ENCODE peak calls at places on chromosomes 4 and X, in ten cellular contexts. One of them, this sample, is unnamed.

GRCh38 chrX:107729558-107730297 is 45.9 kb downstream of the TSC22D3 start:
- DNase-seq in lower leg skin: no peak
- DNase-seq in mucosa of descending colon: no peak
- DNase-seq in foreskin keratinocyte: no peak
- DNase-seq in psoas muscle: peak
- DNase-seq in IMR-90: no peak
- DNase-seq in heart right ventricle: peak
- DNase-seq in progenitor cell of endocrine pancreas: no peak
- DNase-seq in choroid plexus epithelial cell: peak
- DNase-seq in ovary: peak
- DNase-seq in this sample: no peak

GRCh38 chr4:76856183-76856969 is 41.6 kb downstream of the SOWAHB start:
- DNase-seq in lower leg skin: no peak
- DNase-seq in mucosa of descending colon: peak
- DNase-seq in foreskin keratinocyte: no peak
- DNase-seq in psoas muscle: no peak
- DNase-seq in IMR-90: peak
- DNase-seq in heart right ventricle: no peak
- DNase-seq in progenitor cell of endocrine pancreas: no peak
- DNase-seq in choroid plexus epithelial cell: peak
- DNase-seq in ovary: no peak
- DNase-seq in this sample: peak

GRCh38 chr4:78512357-78512920 is 39.1 kb upstream of the ANXA3 start:
- DNase-seq in lower leg skin: no peak
- DNase-seq in mucosa of descending colon: peak
- DNase-seq in foreskin keratinocyte: no peak
- DNase-seq in psoas muscle: no peak
- DNase-seq in IMR-90: peak
- DNase-seq in heart right ventricle: no peak
- DNase-seq in progenitor cell of endocrine pancreas: no peak
- DNase-seq in choroid plexus epithelial cell: peak
- DNase-seq in ovary: no peak
- DNase-seq in this sample: peak

GRCh38 chr4:5040839-5041238 is 10.4 kb upstream of the STK32B start:
- DNase-seq in lower leg skin: no peak
- DNase-seq in mucosa of descending colon: no peak
- DNase-seq in foreskin keratinocyte: no peak
- DNase-seq in psoas muscle: no peak
- DNase-seq in IMR-90: no peak
- DNase-seq in heart right ventricle: no peak
- DNase-seq in progenitor cell of endocrine pancreas: no peak
- DNase-seq in choroid plexus epithelial cell: no peak
- DNase-seq in ovary: no peak
- DNase-seq in this sample: no peak

GRCh38 chrX:76279007-76279406 is 106.1 kb downstream of the PBDC1 start:
- DNase-seq in lower leg skin: peak
- DNase-seq in mucosa of descending colon: no peak
- DNase-seq in foreskin keratinocyte: peak
- DNase-seq in psoas muscle: no peak
- DNase-seq in IMR-90: peak
- DNase-seq in heart right ventricle: no peak
- DNase-seq in progenitor cell of endocrine pancreas: no peak
- DNase-seq in choroid plexus epithelial cell: peak
- DNase-seq in ovary: peak
- DNase-seq in this sample: peak

GRCh38 chr4:175394213-175394612 is 417.9 kb downstream of the GPM6A start:
- DNase-seq in lower leg skin: no peak
- DNase-seq in mucosa of descending colon: no peak
- DNase-seq in foreskin keratinocyte: no peak
- DNase-seq in psoas muscle: no peak
- DNase-seq in IMR-90: no peak
- DNase-seq in heart right ventricle: no peak
- DNase-seq in progenitor cell of endocrine pancreas: no peak
- DNase-seq in choroid plexus epithelial cell: no peak
- DNase-seq in ovary: no peak
- DNase-seq in this sample: no peak

GRCh38 chr4:139628184-139629012 is 37.2 kb upstream of the MGST2 start:
- DNase-seq in lower leg skin: no peak
- DNase-seq in mucosa of descending colon: no peak
- DNase-seq in foreskin keratinocyte: no peak
- DNase-seq in psoas muscle: no peak
- DNase-seq in IMR-90: no peak
- DNase-seq in heart right ventricle: no peak
- DNase-seq in progenitor cell of endocrine pancreas: no peak
- DNase-seq in choroid plexus epithelial cell: no peak
- DNase-seq in ovary: no peak
- DNase-seq in this sample: no peak

GRCh38 chr4:148214529-148215166 is 227.6 kb downstream of the NR3C2 start:
- DNase-seq in lower leg skin: peak
- DNase-seq in mucosa of descending colon: no peak
- DNase-seq in foreskin keratinocyte: peak
- DNase-seq in psoas muscle: peak
- DNase-seq in IMR-90: peak
- DNase-seq in heart right ventricle: peak
- DNase-seq in progenitor cell of endocrine pancreas: no peak
- DNase-seq in choroid plexus epithelial cell: no peak
- DNase-seq in ovary: peak
- DNase-seq in this sample: peak

GRCh38 chr4:78642934-78643333 is 91.4 kb downstream of the ANXA3 start:
- DNase-seq in lower leg skin: no peak
- DNase-seq in mucosa of descending colon: no peak
- DNase-seq in foreskin keratinocyte: no peak
- DNase-seq in psoas muscle: no peak
- DNase-seq in IMR-90: no peak
- DNase-seq in heart right ventricle: no peak
- DNase-seq in progenitor cell of endocrine pancreas: no peak
- DNase-seq in choroid plexus epithelial cell: no peak
- DNase-seq in ovary: no peak
- DNase-seq in this sample: no peak

GRCh38 chrX:34654939-34655338 is 2.1 kb downstream of the TMEM47 start:
- DNase-seq in lower leg skin: no peak
- DNase-seq in mucosa of descending colon: no peak
- DNase-seq in foreskin keratinocyte: no peak
- DNase-seq in psoas muscle: no peak
- DNase-seq in IMR-90: no peak
- DNase-seq in heart right ventricle: no peak
- DNase-seq in progenitor cell of endocrine pancreas: no peak
- DNase-seq in choroid plexus epithelial cell: peak
- DNase-seq in ovary: no peak
- DNase-seq in this sample: peak

GRCh38 chrX:50723006-50723405 is 91.0 kb downstream of the SHROOM4 start:
- DNase-seq in lower leg skin: no peak
- DNase-seq in mucosa of descending colon: no peak
- DNase-seq in foreskin keratinocyte: peak
- DNase-seq in psoas muscle: no peak
- DNase-seq in IMR-90: no peak
- DNase-seq in heart right ventricle: no peak
- DNase-seq in progenitor cell of endocrine pancreas: no peak
- DNase-seq in choroid plexus epithelial cell: peak
- DNase-seq in ovary: no peak
- DNase-seq in this sample: no peak

GRCh38 chrX:119758682-119759332 is 419 bp downstream of the SOWAHD start:
- DNase-seq in lower leg skin: no peak
- DNase-seq in mucosa of descending colon: peak
- DNase-seq in foreskin keratinocyte: peak
- DNase-seq in psoas muscle: peak
- DNase-seq in IMR-90: no peak
- DNase-seq in heart right ventricle: peak
- DNase-seq in progenitor cell of endocrine pancreas: peak
- DNase-seq in choroid plexus epithelial cell: no peak
- DNase-seq in ovary: peak
- DNase-seq in this sample: no peak

GRCh38 chrX:10900585-10901289 is 210.4 kb upstream of the HCCS start:
- DNase-seq in lower leg skin: no peak
- DNase-seq in mucosa of descending colon: no peak
- DNase-seq in foreskin keratinocyte: peak
- DNase-seq in psoas muscle: no peak
- DNase-seq in IMR-90: peak
- DNase-seq in heart right ventricle: no peak
- DNase-seq in progenitor cell of endocrine pancreas: no peak
- DNase-seq in choroid plexus epithelial cell: peak
- DNase-seq in ovary: no peak
- DNase-seq in this sample: peak

GRCh38 chrX:124818764-124819163 is 472.4 kb downstream of the SH2D1A start:
- DNase-seq in lower leg skin: no peak
- DNase-seq in mucosa of descending colon: no peak
- DNase-seq in foreskin keratinocyte: no peak
- DNase-seq in psoas muscle: no peak
- DNase-seq in IMR-90: no peak
- DNase-seq in heart right ventricle: no peak
- DNase-seq in progenitor cell of endocrine pancreas: no peak
- DNase-seq in choroid plexus epithelial cell: no peak
- DNase-seq in ovary: no peak
- DNase-seq in this sample: no peak

GRCh38 chrX:30275498-30275897 is 28.6 kb downstream of the MAGEB1 start:
- DNase-seq in lower leg skin: no peak
- DNase-seq in mucosa of descending colon: no peak
- DNase-seq in foreskin keratinocyte: no peak
- DNase-seq in psoas muscle: no peak
- DNase-seq in IMR-90: peak
- DNase-seq in heart right ventricle: no peak
- DNase-seq in progenitor cell of endocrine pancreas: no peak
- DNase-seq in choroid plexus epithelial cell: peak
- DNase-seq in ovary: no peak
- DNase-seq in this sample: peak
- TF ChIP-seq CTCF in lower leg skin: no peak
- TF ChIP-seq CTCF in mucosa of descending colon: no peak
- TF ChIP-seq CTCF in foreskin keratinocyte: peak
- TF ChIP-seq CTCF in psoas muscle: peak
- TF ChIP-seq CTCF in IMR-90: peak
- TF ChIP-seq CTCF in heart right ventricle: peak
- TF ChIP-seq CTCF in progenitor cell of endocrine pancreas: peak
- TF ChIP-seq CTCF in choroid plexus epithelial cell: peak
- TF ChIP-seq CTCF in ovary: no peak
- TF ChIP-seq CTCF in this sample: peak

DNA sequence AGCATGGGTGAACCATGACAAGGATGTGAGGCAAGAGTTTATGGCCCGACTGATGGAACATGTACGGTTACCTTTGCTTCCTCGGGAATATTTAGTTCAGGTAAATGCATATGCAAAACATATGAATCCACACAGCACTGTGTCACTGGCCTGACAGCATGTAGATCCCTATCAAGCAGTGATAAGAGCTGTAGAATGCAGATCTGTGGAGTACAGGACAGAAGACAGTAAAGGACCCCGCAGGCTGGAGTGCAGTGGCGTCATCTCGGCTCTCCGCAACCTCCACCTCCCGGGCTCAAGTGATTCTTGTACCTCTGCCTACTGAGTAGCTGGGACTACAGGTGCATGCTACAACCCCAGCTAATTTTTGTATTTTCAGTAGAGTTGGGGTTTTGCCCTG is 29.8 kb upstream of the MSMO1 start:
- DNase-seq in lower leg skin: no peak
- DNase-seq in mucosa of descending colon: no peak
- DNase-seq in foreskin keratinocyte: no peak
- DNase-seq in psoas muscle: no peak
- DNase-seq in IMR-90: no peak
- DNase-seq in heart right ventricle: no peak
- DNase-seq in progenitor cell of endocrine pancreas: no peak
- DNase-seq in choroid plexus epithelial cell: no peak
- DNase-seq in ovary: no peak
- DNase-seq in this sample: no peak
- TF ChIP-seq CTCF in lower leg skin: no peak
- TF ChIP-seq CTCF in mucosa of descending colon: no peak
- TF ChIP-seq CTCF in foreskin keratinocyte: no peak
- TF ChIP-seq CTCF in psoas muscle: no peak
- TF ChIP-seq CTCF in IMR-90: no peak
- TF ChIP-seq CTCF in heart right ventricle: no peak
- TF ChIP-seq CTCF in progenitor cell of endocrine pancreas: no peak
- TF ChIP-seq CTCF in choroid plexus epithelial cell: no peak
- TF ChIP-seq CTCF in ovary: no peak
- TF ChIP-seq CTCF in this sample: no peak

GRCh38 chrX:49232525-49232924 is 615 bp downstream of the CACNA1F start:
- DNase-seq in lower leg skin: no peak
- DNase-seq in mucosa of descending colon: no peak
- DNase-seq in foreskin keratinocyte: no peak
- DNase-seq in psoas muscle: no peak
- DNase-seq in IMR-90: no peak
- DNase-seq in heart right ventricle: no peak
- DNase-seq in progenitor cell of endocrine pancreas: no peak
- DNase-seq in choroid plexus epithelial cell: no peak
- DNase-seq in ovary: no peak
- DNase-seq in this sample: no peak

GRCh38 chrX:49228185-49228584 is 5.0 kb downstream of the CACNA1F start:
- DNase-seq in lower leg skin: no peak
- DNase-seq in mucosa of descending colon: no peak
- DNase-seq in foreskin keratinocyte: no peak
- DNase-seq in psoas muscle: no peak
- DNase-seq in IMR-90: no peak
- DNase-seq in heart right ventricle: no peak
- DNase-seq in progenitor cell of endocrine pancreas: no peak
- DNase-seq in choroid plexus epithelial cell: no peak
- DNase-seq in ovary: no peak
- DNase-seq in this sample: no peak

GRCh38 chrX:49231333-49232000 is 1.7 kb downstream of the CACNA1F start:
- DNase-seq in lower leg skin: no peak
- DNase-seq in mucosa of descending colon: no peak
- DNase-seq in foreskin keratinocyte: no peak
- DNase-seq in psoas muscle: no peak
- DNase-seq in IMR-90: no peak
- DNase-seq in heart right ventricle: no peak
- DNase-seq in progenitor cell of endocrine pancreas: no peak
- DNase-seq in choroid plexus epithelial cell: no peak
- DNase-seq in ovary: no peak
- DNase-seq in this sample: no peak

GRCh38 chrX:49233176-49233575 is at the start of gene CACNA1F:
- DNase-seq in lower leg skin: no peak
- DNase-seq in mucosa of descending colon: no peak
- DNase-seq in foreskin keratinocyte: no peak
- DNase-seq in psoas muscle: no peak
- DNase-seq in IMR-90: no peak
- DNase-seq in heart right ventricle: no peak
- DNase-seq in progenitor cell of endocrine pancreas: no peak
- DNase-seq in choroid plexus epithelial cell: no peak
- DNase-seq in ovary: no peak
- DNase-seq in this sample: no peak

GRCh38 chrX:49230500-49231232 is 2.5 kb downstream of the CACNA1F start:
- DNase-seq in lower leg skin: peak
- DNase-seq in mucosa of descending colon: peak
- DNase-seq in foreskin keratinocyte: no peak
- DNase-seq in psoas muscle: peak
- DNase-seq in IMR-90: no peak
- DNase-seq in heart right ventricle: peak
- DNase-seq in progenitor cell of endocrine pancreas: peak
- DNase-seq in choroid plexus epithelial cell: no peak
- DNase-seq in ovary: no peak
- DNase-seq in this sample: no peak
- TF ChIP-seq CTCF in lower leg skin: no peak
- TF ChIP-seq CTCF in mucosa of descending colon: no peak
- TF ChIP-seq CTCF in foreskin keratinocyte: peak
- TF ChIP-seq CTCF in psoas muscle: no peak
- TF ChIP-seq CTCF in IMR-90: no peak
- TF ChIP-seq CTCF in heart right ventricle: peak
- TF ChIP-seq CTCF in progenitor cell of endocrine pancreas: peak
- TF ChIP-seq CTCF in choroid plexus epithelial cell: peak
- TF ChIP-seq CTCF in ovary: no peak
- TF ChIP-seq CTCF in this sample: no peak

DNA sequence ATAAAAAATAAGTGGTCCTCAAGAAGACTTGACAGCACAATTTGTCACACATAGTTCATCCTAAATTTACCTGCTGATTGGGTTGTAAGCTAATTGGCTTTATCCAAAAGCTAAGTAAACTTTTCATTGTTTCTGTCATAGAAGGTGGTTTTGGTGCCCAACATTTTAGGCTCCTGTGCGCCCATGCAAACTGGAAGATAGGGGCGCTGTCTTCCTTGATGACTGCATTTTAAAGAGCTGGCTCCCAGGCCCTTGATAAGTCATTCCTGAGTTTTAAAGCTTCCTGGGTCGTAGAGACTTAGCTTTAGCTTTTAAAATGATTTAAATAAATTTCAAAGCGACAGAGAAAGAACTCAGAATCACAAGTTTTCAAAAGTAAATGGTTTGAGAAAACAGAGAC is 625.4 kb upstream of the GALNT7 start:
- DNase-seq in lower leg skin: no peak
- DNase-seq in mucosa of descending colon: no peak
- DNase-seq in foreskin keratinocyte: no peak
- DNase-seq in psoas muscle: no peak
- DNase-seq in IMR-90: no peak
- DNase-seq in heart right ventricle: no peak
- DNase-seq in progenitor cell of endocrine pancreas: no peak
- DNase-seq in choroid plexus epithelial cell: no peak
- DNase-seq in ovary: no peak
- DNase-seq in this sample: no peak
- TF ChIP-seq CTCF in lower leg skin: no peak
- TF ChIP-seq CTCF in mucosa of descending colon: no peak
- TF ChIP-seq CTCF in foreskin keratinocyte: no peak
- TF ChIP-seq CTCF in psoas muscle: no peak
- TF ChIP-seq CTCF in IMR-90: no peak
- TF ChIP-seq CTCF in heart right ventricle: no peak
- TF ChIP-seq CTCF in progenitor cell of endocrine pancreas: no peak
- TF ChIP-seq CTCF in choroid plexus epithelial cell: no peak
- TF ChIP-seq CTCF in ovary: no peak
- TF ChIP-seq CTCF in this sample: no peak